ENCODE peak calls at places on chromosomes 11 and 22, in seven cellular contexts. One of them, this sample, is unnamed.

GRCh38 chr22:41781508-41781906 is 19.0 kb upstream of the CCDC134 start:
- DNase-seq in endodermal cell: no peak
- DNase-seq in mesendoderm: no peak
- DNase-seq in K562: no peak
- DNase-seq in mammary epithelial cell: no peak
- DNase-seq in PC-3: no peak
- DNase-seq in NT2/D1: no peak
- DNase-seq in this sample: no peak

GRCh38 chr22:23534201-23534850 is 45.8 kb downstream of the IGLL1 start:
- DNase-seq in mammary epithelial cell: no peak
- DNase-seq in PC-3: no peak
- DNase-seq in NT2/D1: no peak
- DNase-seq in endodermal cell: no peak
- DNase-seq in mesendoderm: peak; percentile 65
- DNase-seq in K562: no peak
- DNase-seq in this sample: no peak

GRCh38 chr22:49011769-49012598 is 815.7 kb downstream of the BRD1 start:
- DNase-seq in NT2/D1: no peak
- DNase-seq in mammary epithelial cell: no peak
- DNase-seq in PC-3: no peak
- DNase-seq in mesendoderm: peak; percentile 11
- DNase-seq in endodermal cell: peak; percentile 41
- DNase-seq in K562: no peak
- DNase-seq in this sample: no peak

GRCh38 chr11:128342511-128343133 is 244.7 kb downstream of the ETS1 start:
- DNase-seq in K562: no peak
- DNase-seq in endodermal cell: peak; percentile 73
- DNase-seq in NT2/D1: peak; percentile 39
- DNase-seq in mammary epithelial cell: peak; percentile 26
- DNase-seq in PC-3: peak; percentile 96
- DNase-seq in mesendoderm: peak; percentile 40
- DNase-seq in this sample: peak; percentile 88

GRCh38 chr22:46971141-46971775 is 208.8 kb downstream of the TBC1D22A start:
- DNase-seq in mesendoderm: peak; percentile 83
- DNase-seq in PC-3: no peak
- DNase-seq in NT2/D1: no peak
- DNase-seq in K562: no peak
- DNase-seq in mammary epithelial cell: no peak
- DNase-seq in endodermal cell: peak; percentile 51
- DNase-seq in this sample: no peak

GRCh38 chr22:47035443-47035881 is 273.0 kb downstream of the TBC1D22A start:
- DNase-seq in PC-3: no peak
- DNase-seq in NT2/D1: no peak
- DNase-seq in mammary epithelial cell: no peak
- DNase-seq in K562: no peak
- DNase-seq in mesendoderm: no peak
- DNase-seq in endodermal cell: no peak
- DNase-seq in this sample: peak; percentile 24

GRCh38 chr22:29032584-29032983 is 29.0 kb downstream of the C22orf31 start:
- DNase-seq in mammary epithelial cell: no peak
- DNase-seq in mesendoderm: no peak
- DNase-seq in endodermal cell: no peak
- DNase-seq in K562: no peak
- DNase-seq in NT2/D1: no peak
- DNase-seq in PC-3: peak; percentile 28
- DNase-seq in this sample: peak; percentile 22

GRCh38 chr11:61113209-61113608 is 10.9 kb downstream of the CD5 start:
- DNase-seq in PC-3: no peak
- DNase-seq in mammary epithelial cell: no peak
- DNase-seq in endodermal cell: no peak
- DNase-seq in mesendoderm: no peak
- DNase-seq in NT2/D1: no peak
- DNase-seq in K562: no peak
- DNase-seq in this sample: no peak

GRCh38 chr11:74171630-74172465 is 759 bp downstream of the PPME1 start:
- DNase-seq in mesendoderm: peak; percentile 21
- DNase-seq in K562: peak; percentile 28
- DNase-seq in endodermal cell: no peak
- DNase-seq in PC-3: peak; percentile 13
- DNase-seq in mammary epithelial cell: peak; percentile 31
- DNase-seq in NT2/D1: no peak
- DNase-seq in this sample: peak; percentile 38

GRCh38 chr11:102620179-102620578 is 5.0 kb downstream of the MMP20 start:
- DNase-seq in K562: no peak
- DNase-seq in mesendoderm: no peak
- DNase-seq in PC-3: no peak
- DNase-seq in mammary epithelial cell: no peak
- DNase-seq in NT2/D1: no peak
- DNase-seq in endodermal cell: no peak
- DNase-seq in this sample: no peak

GRCh38 chr11:124602751-124603150 is 8.5 kb upstream of the PANX3 start:
- DNase-seq in K562: no peak
- DNase-seq in mesendoderm: no peak
- DNase-seq in endodermal cell: no peak
- DNase-seq in mammary epithelial cell: no peak
- DNase-seq in PC-3: peak; percentile 39
- DNase-seq in NT2/D1: no peak
- DNase-seq in this sample: peak; percentile 14

GRCh38 chr11:39432929-39433328 is 2026.5 kb downstream of the LRRC4C start:
- DNase-seq in NT2/D1: no peak
- DNase-seq in K562: no peak
- DNase-seq in PC-3: no peak
- DNase-seq in endodermal cell: no peak
- DNase-seq in mammary epithelial cell: no peak
- DNase-seq in mesendoderm: no peak
- DNase-seq in this sample: no peak

GRCh38 chr22:43858156-43858895 is 4.0 kb downstream of the SULT4A1 start:
- DNase-seq in K562: no peak
- DNase-seq in NT2/D1: no peak
- DNase-seq in PC-3: no peak
- DNase-seq in mesendoderm: no peak
- DNase-seq in endodermal cell: peak; percentile 39
- DNase-seq in mammary epithelial cell: no peak
- DNase-seq in this sample: no peak

GRCh38 chr11:66543263-66544107 is 2.4 kb downstream of the ZDHHC24 start:
- DNase-seq in endodermal cell: peak; percentile 88
- DNase-seq in mesendoderm: peak; percentile 69
- DNase-seq in mammary epithelial cell: no peak
- DNase-seq in PC-3: no peak
- DNase-seq in K562: no peak
- DNase-seq in NT2/D1: no peak
- DNase-seq in this sample: no peak

GRCh38 chr11:66539526-66539925 is 6.3 kb downstream of the ZDHHC24 start:
- DNase-seq in mesendoderm: no peak
- DNase-seq in K562: no peak
- DNase-seq in NT2/D1: no peak
- DNase-seq in PC-3: no peak
- DNase-seq in mammary epithelial cell: no peak
- DNase-seq in endodermal cell: no peak
- DNase-seq in this sample: no peak

GRCh38 chr11:66545701-66546367 is at the start of gene ZDHHC24:
- DNase-seq in PC-3: peak; percentile 99
- DNase-seq in mesendoderm: peak; percentile 98
- DNase-seq in endodermal cell: peak; percentile 98
- DNase-seq in K562: peak; percentile 99
- DNase-seq in NT2/D1: peak; percentile 93
- DNase-seq in mammary epithelial cell: peak; percentile 97
- DNase-seq in this sample: peak; percentile 99

GRCh38 chr11:66541892-66542291 is 4.0 kb downstream of the ZDHHC24 start:
- DNase-seq in mesendoderm: no peak
- DNase-seq in mammary epithelial cell: no peak
- DNase-seq in NT2/D1: no peak
- DNase-seq in endodermal cell: no peak
- DNase-seq in K562: no peak
- DNase-seq in PC-3: no peak
- DNase-seq in this sample: peak; percentile 14

DNA sequence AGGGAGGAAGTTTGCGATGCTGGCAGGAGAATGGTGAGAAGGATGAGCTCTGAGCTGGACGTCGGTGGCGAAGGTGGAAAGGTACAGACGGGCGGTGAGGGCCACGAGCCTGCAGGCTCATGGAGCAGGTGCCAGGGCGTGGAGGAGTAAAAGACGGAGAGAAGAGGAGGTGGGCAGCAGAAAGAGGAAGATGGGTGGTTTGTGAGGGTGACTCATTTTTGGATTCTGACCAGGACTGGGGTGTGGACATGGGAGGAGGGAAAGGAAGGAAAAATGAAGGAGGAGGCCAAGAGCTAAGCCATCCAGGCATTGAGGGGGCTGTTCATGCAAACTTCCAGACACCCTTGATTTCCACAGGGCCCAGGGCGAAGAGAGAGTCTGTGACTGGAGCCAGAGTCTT is 3.5 kb downstream of the ZDHHC24 start:
- DNase-seq in mesendoderm: no peak
- DNase-seq in endodermal cell: no peak
- DNase-seq in mammary epithelial cell: no peak
- DNase-seq in K562: no peak
- DNase-seq in PC-3: peak; percentile 65
- DNase-seq in NT2/D1: no peak
- DNase-seq in this sample: peak; percentile 65
- H3K9ac ChIP-seq in mesendoderm: no peak overlapping the region
- H3K9ac ChIP-seq in endodermal cell: no peak overlapping the region
- H3K9ac ChIP-seq in mammary epithelial cell: no peak overlapping the region
- H3K9ac ChIP-seq in K562: peak overlapping the region; percentile 32
- H3K9ac ChIP-seq in PC-3: no peak overlapping the region
- H3K9ac ChIP-seq in NT2/D1: peak overlapping the region; percentile 37
- H3K9ac ChIP-seq in this sample: no peak overlapping the region

DNA sequence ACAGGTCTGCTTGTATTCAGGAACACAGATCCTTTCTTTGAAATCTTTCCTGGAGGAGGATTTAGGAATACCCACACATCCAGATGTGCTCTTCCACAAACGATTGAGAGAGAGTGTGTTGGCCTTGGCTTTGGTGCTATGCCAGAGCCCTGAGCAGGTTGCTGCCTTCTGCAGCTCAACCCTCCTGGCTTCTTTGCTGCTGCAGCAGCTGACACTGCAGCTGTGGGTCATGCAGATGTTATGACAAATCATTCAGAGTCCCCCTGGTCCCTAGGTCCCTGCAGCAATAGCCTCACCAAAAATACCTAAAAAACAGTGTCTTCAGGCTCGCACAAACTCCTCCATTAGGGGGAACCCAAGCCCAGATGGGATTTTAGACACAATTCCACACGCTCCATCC is 35.5 kb downstream of the SLN start:
- DNase-seq in mesendoderm: no peak
- DNase-seq in mammary epithelial cell: no peak
- DNase-seq in PC-3: no peak
- DNase-seq in K562: no peak
- DNase-seq in endodermal cell: no peak
- DNase-seq in NT2/D1: no peak
- DNase-seq in this sample: no peak
- H3K9ac ChIP-seq in mesendoderm: no peak overlapping the region
- H3K9ac ChIP-seq in mammary epithelial cell: no peak overlapping the region
- H3K9ac ChIP-seq in PC-3: no peak overlapping the region
- H3K9ac ChIP-seq in K562: no peak overlapping the region
- H3K9ac ChIP-seq in endodermal cell: no peak overlapping the region
- H3K9ac ChIP-seq in NT2/D1: no peak overlapping the region
- H3K9ac ChIP-seq in this sample: no peak overlapping the region

GRCh38 chr22:37239336-37240239 is 4.5 kb downstream of the RAC2 start:
- DNase-seq in PC-3: no peak
- DNase-seq in K562: no peak
- DNase-seq in NT2/D1: no peak
- DNase-seq in mammary epithelial cell: no peak
- DNase-seq in endodermal cell: peak; percentile 51
- DNase-seq in mesendoderm: no peak
- DNase-seq in this sample: no peak

GRCh38 chr22:37234736-37235711 is 9.0 kb downstream of the RAC2 start:
- DNase-seq in mammary epithelial cell: no peak
- DNase-seq in mesendoderm: no peak
- DNase-seq in endodermal cell: peak; percentile 40
- DNase-seq in PC-3: no peak
- DNase-seq in K562: no peak
- DNase-seq in NT2/D1: no peak
- DNase-seq in this sample: no peak

GRCh38 chr22:37237371-37238268 is 6.4 kb downstream of the RAC2 start:
- DNase-seq in endodermal cell: peak; percentile 70
- DNase-seq in K562: no peak
- DNase-seq in mammary epithelial cell: no peak
- DNase-seq in NT2/D1: no peak
- DNase-seq in mesendoderm: peak; percentile 80
- DNase-seq in PC-3: no peak
- DNase-seq in this sample: peak; percentile 78

GRCh38 chr22:37233751-37234631 is 10.1 kb downstream of the RAC2 start:
- DNase-seq in PC-3: no peak
- DNase-seq in NT2/D1: no peak
- DNase-seq in endodermal cell: peak; percentile 40
- DNase-seq in mesendoderm: no peak
- DNase-seq in mammary epithelial cell: no peak
- DNase-seq in K562: no peak
- DNase-seq in this sample: no peak

DNA sequence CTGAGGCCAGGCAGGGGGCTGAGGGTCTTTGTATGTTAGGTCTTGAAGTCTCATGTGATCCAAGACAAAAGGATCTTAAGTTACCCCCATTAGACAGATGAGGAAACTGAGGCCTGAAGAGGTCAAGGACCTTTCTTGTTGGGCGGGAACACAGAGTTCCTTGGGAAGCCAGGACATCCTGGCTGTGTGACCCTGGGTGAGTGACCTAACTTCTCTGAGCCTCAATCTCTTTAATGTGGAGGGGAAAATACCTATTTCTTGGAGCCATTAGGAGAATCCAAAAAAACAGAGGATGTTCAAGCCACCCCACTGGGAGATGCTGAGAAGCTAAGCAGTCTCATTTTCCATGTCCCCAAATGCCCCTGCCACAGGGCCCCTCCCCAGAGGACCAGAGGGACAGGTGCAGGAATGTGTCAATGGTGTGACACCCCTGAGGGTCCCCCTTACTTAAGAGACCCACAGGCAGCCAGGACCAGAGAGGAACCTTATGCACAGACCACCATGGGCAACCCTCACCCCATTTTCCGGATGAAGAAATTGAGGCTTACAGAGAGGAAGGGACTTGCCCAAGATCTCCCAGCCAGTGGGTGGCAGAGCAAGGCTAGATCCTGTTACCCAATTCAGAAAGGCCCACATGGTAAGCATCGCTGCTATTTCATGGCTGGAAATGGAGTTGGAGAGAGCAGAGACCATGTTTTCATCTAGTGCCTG is 8.0 kb downstream of the RAC2 start:
- DNase-seq in K562: no peak
- DNase-seq in NT2/D1: no peak
- DNase-seq in PC-3: no peak
- DNase-seq in mesendoderm: no peak
- DNase-seq in endodermal cell: peak; percentile 21
- DNase-seq in mammary epithelial cell: no peak
- DNase-seq in this sample: no peak
- H3K9ac ChIP-seq in K562: no peak overlapping the region
- H3K9ac ChIP-seq in NT2/D1: no peak overlapping the region
- H3K9ac ChIP-seq in PC-3: no peak overlapping the region
- H3K9ac ChIP-seq in mesendoderm: no peak overlapping the region
- H3K9ac ChIP-seq in endodermal cell: no peak overlapping the region
- H3K9ac ChIP-seq in mammary epithelial cell: no peak overlapping the region
- H3K9ac ChIP-seq in this sample: no peak overlapping the region

DNA sequence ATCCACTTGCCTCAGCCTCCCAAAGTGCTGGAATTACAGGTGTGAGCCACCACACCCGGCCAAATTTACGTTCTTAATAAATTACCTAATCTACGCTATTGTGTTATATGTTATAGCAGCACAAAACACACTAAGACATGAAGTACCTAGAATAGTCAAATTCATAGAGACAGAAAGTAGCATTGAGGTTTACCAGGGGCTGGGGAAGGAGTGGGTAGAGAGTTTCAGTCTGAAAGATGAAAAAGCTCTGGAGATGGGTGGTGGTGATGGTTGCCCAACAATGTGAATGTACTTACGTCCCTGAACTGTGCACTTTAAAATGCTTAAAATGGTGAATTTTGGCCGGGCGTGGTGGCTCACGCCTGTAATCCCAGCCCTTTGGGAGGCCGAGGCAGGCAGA is 65.7 kb upstream of the NUP50 start:
- DNase-seq in PC-3: no peak
- DNase-seq in mammary epithelial cell: no peak
- DNase-seq in endodermal cell: no peak
- DNase-seq in K562: no peak
- DNase-seq in NT2/D1: no peak
- DNase-seq in mesendoderm: no peak
- DNase-seq in this sample: no peak
- H3K9ac ChIP-seq in PC-3: no peak overlapping the region
- H3K9ac ChIP-seq in mammary epithelial cell: no peak overlapping the region
- H3K9ac ChIP-seq in endodermal cell: no peak overlapping the region
- H3K9ac ChIP-seq in K562: no peak overlapping the region
- H3K9ac ChIP-seq in NT2/D1: no peak overlapping the region
- H3K9ac ChIP-seq in mesendoderm: no peak overlapping the region
- H3K9ac ChIP-seq in this sample: no peak overlapping the region

This sample was measured in GM23248.